ENCODE peak calls at places on chromosomes 4 and X, in five cellular contexts. K is effector memory CD8-positive, alpha-beta T cell; Y is frontal cortex; N is ACHN; J is activated gamma-delta T cell treated with Interleukin-2 at 50 U/mL for 16 hours. T is an unnamed sample.

GRCh38 chr4:56871357-56871993 is 36.2 kb upstream of the REST start:
- DNase-seq in K (no peak), Y (no peak), N (no peak), J (no peak), T (no peak)

GRCh38 chrX:36950495-36951253 is 57.5 kb upstream of the FAM47C start:
- DNase-seq in K (no peak), Y (no peak), N (no peak), J (no peak), T (no peak)

GRCh38 chrX:153414838-153415552 is 3.7 kb downstream of the ZFP92 start:
- DNase-seq in K (no peak), Y (no peak), N (no peak), J (no peak), T (no peak)

GRCh38 chrX:108601276-108601675 is 135.1 kb downstream of the IRS4 start:
- DNase-seq in K (no peak), Y (no peak), N (peak; percentile 2), J (no peak), T (no peak)

GRCh38 chr4:6287017-6287788 is 17.6 kb downstream of the WFS1 start:
- DNase-seq in K (no peak), Y (no peak), N (no peak), J (no peak), T (no peak)

GRCh38 chr4:172578712-172579111 is 589.9 kb upstream of the GALNT7 start:
- DNase-seq in K (no peak), Y (no peak), N (no peak), J (no peak), T (no peak)

GRCh38 chrX:153829549-153829798 is 870 bp downstream of the PDZD4 start:
- DNase-seq in K (no peak), Y (no peak), N (no peak), J (no peak), T (no peak)

GRCh38 chr4:75003979-75004378 is 71.1 kb downstream of the PARM1 start:
- DNase-seq in K (no peak), Y (no peak), N (no peak), J (no peak), T (no peak)

GRCh38 chr4:139562067-139562684 is 6.2 kb upstream of the SETD7 start:
- DNase-seq in K (no peak), Y (no peak), N (no peak), J (no peak), T (no peak)

GRCh38 chrX:149910178-149910695 is 19.1 kb upstream of the HSFX4 start:
- DNase-seq in K (no peak), Y (no peak), N (no peak), J (no peak), T (no peak)

GRCh38 chr4:145388043-145388442 is 93.6 kb upstream of the SMAD1 start:
- DNase-seq in K (no peak), Y (no peak), N (no peak), J (no peak), T (no peak)